ENCODE peak calls at places on chromosomes 3 and 15, in nine cellular contexts. K is lung; D is activated naive CD4-positive, alpha-beta T cell; X is frontal cortex; Y is effector memory CD8-positive, alpha-beta T cell; N is activated CD4-positive, CD25-positive, alpha-beta regulatory T cell; I is NCI-H2081; U is naive thymus-derived CD8-positive, alpha-beta T cell; S is AG08396. L is an unnamed sample.
A peak's percentile ranks its signal among the peaks of the same experiment; 100 is the strongest.

GRCh38 chr3:80550154-80550553 is 782.4 kb upstream of the ROBO1 start:
- DNase-seq in I (peak; percentile 22), S (no peak), Y (no peak), K (no peak), U (no peak), N (no peak), D (no peak), X (no peak), L (no peak)

GRCh38 chr3:27939510-27939909 is 217.4 kb upstream of the EOMES start:
- DNase-seq in Y (no peak), I (no peak), U (no peak), D (no peak), S (no peak), N (no peak), X (no peak), K (no peak), L (no peak)

GRCh38 chr3:123385981-123386380 is 62.9 kb downstream of the ADCY5 start:
- DNase-seq in S (peak; percentile 31), N (no peak), X (no peak), Y (no peak), K (no peak), U (peak; percentile 9), I (no peak), D (no peak), L (no peak)

GRCh38 chr15:61420546-61420945 is 191.4 kb upstream of the RORA start:
- DNase-seq in K (no peak), U (no peak), N (no peak), D (no peak), I (no peak), S (no peak), X (no peak), Y (no peak), L (no peak)

GRCh38 chr15:42364529-42364928 is 5.2 kb downstream of the CAPN3 start:
- DNase-seq in N (no peak), X (no peak), U (no peak), I (peak; percentile 54), Y (no peak), S (no peak), K (no peak), D (no peak), L (no peak)

GRCh38 chr3:30578479-30578878 is 27.9 kb upstream of the TGFBR2 start:
- DNase-seq in K (peak; percentile 48), S (peak; percentile 58), D (no peak), N (no peak), I (no peak), Y (no peak), U (no peak), X (no peak), L (no peak)

GRCh38 chr15:71780349-71780976 is 29.9 kb upstream of the NR2E3 start:
- DNase-seq in N (no peak), X (peak; percentile 26), K (no peak), Y (no peak), I (peak; percentile 48), U (peak; percentile 68), D (peak; percentile 21), S (peak; percentile 63), L (peak; percentile 76)

GRCh38 chr3:32374788-32375595 is 16.7 kb upstream of the CMTM7 start:
- DNase-seq in Y (peak; percentile 79), S (peak; percentile 38), D (peak; percentile 6), N (peak; percentile 49), I (peak; percentile 55), X (no peak), K (peak; percentile 66), U (peak; percentile 86), L (peak; percentile 83)

GRCh38 chr3:120498947-120499346 is 48.2 kb upstream of the FSTL1 start:
- DNase-seq in I (no peak), U (no peak), Y (no peak), S (peak; percentile 73), K (no peak), X (no peak), D (no peak), N (no peak), L (no peak)

GRCh38 chr3:45145223-45145622 is 955 bp downstream of the CDCP1 start:
- DNase-seq in Y (no peak), D (no peak), S (no peak), K (no peak), U (no peak), X (no peak), N (no peak), I (peak; percentile 4), L (no peak)

GRCh38 chr15:92930776-92931175 is 30.7 kb downstream of the CHD2 start:
- DNase-seq in U (no peak), I (no peak), K (no peak), Y (no peak), N (no peak), D (no peak), X (no peak), S (peak; percentile 47), L (no peak)

GRCh38 chr15:89971592-89971997 is 29.5 kb upstream of the ZNF710 start:
- DNase-seq in I (peak; percentile 55), X (no peak), S (peak; percentile 83), N (peak; percentile 5), U (no peak), Y (peak; percentile 35), K (peak; percentile 32), D (peak; percentile 24), L (peak; percentile 94)

GRCh38 chr3:132380979-132381944 is 36.0 kb upstream of the DNAJC13 start:
- DNase-seq in Y (no peak), N (no peak), S (no peak), I (no peak), K (no peak), X (no peak), D (no peak), U (no peak), L (no peak)

GRCh38 chr3:45792036-45792435 is 4.3 kb downstream of the SLC6A20 start:
- DNase-seq in N (no peak), Y (no peak), U (no peak), K (no peak), S (no peak), I (no peak), X (no peak), D (no peak), L (no peak)

GRCh38 chr3:55292360-55292759 is 194.7 kb downstream of the WNT5A start:
- DNase-seq in N (no peak), I (peak; percentile 40), U (no peak), Y (no peak), S (no peak), D (no peak), K (no peak), X (no peak), L (no peak)

GRCh38 chr15:68991723-68992122 is 22.8 kb upstream of the NOX5 start:
- DNase-seq in X (no peak), I (no peak), K (peak; percentile 26), D (no peak), S (no peak), U (no peak), N (no peak), Y (no peak), L (no peak)

GRCh38 chr3:50453907-50454306 is 49.5 kb downstream of the CACNA2D2 start:
- DNase-seq in K (no peak), S (no peak), I (no peak), X (no peak), U (no peak), Y (no peak), N (no peak), D (no peak), L (no peak)

GRCh38 chr3:55688154-55688553 is 201.0 kb upstream of the WNT5A start:
- DNase-seq in U (no peak), K (no peak), I (no peak), S (no peak), Y (no peak), X (no peak), D (no peak), N (no peak), L (peak; percentile 92)

L was measured in RPMI8226.